ENCODE peak calls at places on chromosomes 7 and 10, in five cellular contexts. W is AG09309, U is OCI-LY7, X is NCI-H1092 treated with DMSO at 0.1 percent for 48 hours, A is RCC 7860. Q is an unnamed sample.

GRCh38 chr7:3194501-3195141 is 106.4 kb upstream of the SDK1 start:
- DNase-seq in W (no peak), U (no peak), A (peak), X (no peak), Q (peak)

GRCh38 chr10:73865459-73866442 is 8.6 kb downstream of the CAMK2G start:
- DNase-seq in A (no peak), U (peak), W (no peak), X (no peak), Q (peak)

GRCh38 chr7:74092321-74092963 is 8.8 kb downstream of the LIMK1 start:
- DNase-seq in A (no peak), W (no peak), U (peak), X (no peak), Q (no peak)

GRCh38 chr10:127149613-127150081 is 46.7 kb downstream of the INSYN2A start:
- DNase-seq in U (no peak), W (no peak), A (no peak), X (no peak), Q (no peak)

GRCh38 chr7:142511801-142512200 is 237.5 kb upstream of the PRSS1 start:
- DNase-seq in A (no peak), U (no peak), W (no peak), X (no peak), Q (no peak)

GRCh38 chr10:60883187-60883586 is 60.8 kb downstream of the RHOBTB1 start:
- DNase-seq in U (peak), A (no peak), W (no peak), X (no peak), Q (peak)

GRCh38 chr10:34769941-34770340 is 45.2 kb downstream of the PARD3 start:
- DNase-seq in X (no peak), A (no peak), U (no peak), W (no peak), Q (no peak)

GRCh38 chr7:151628846-151629604 is 109.3 kb upstream of the RHEB start:
- DNase-seq in A (no peak), W (no peak), U (no peak), X (no peak), Q (no peak)

GRCh38 chr10:110138197-110138812 is 69.1 kb upstream of the MXI1 start:
- DNase-seq in U (peak), X (peak), W (peak), A (peak), Q (peak)

GRCh38 chr10:132036153-132036886 is 29.4 kb upstream of the JAKMIP3 start:
- DNase-seq in U (no peak), X (no peak), W (no peak), A (no peak), Q (peak)

GRCh38 chr7:76122516-76123239 is 74.8 kb downstream of the MDH2 start:
- DNase-seq in X (no peak), U (no peak), A (no peak), W (no peak), Q (no peak)

GRCh38 chr7:105454058-105454739 is 65.5 kb upstream of the SRPK2 start:
- DNase-seq in W (peak), U (no peak), X (no peak), A (no peak), Q (no peak)

GRCh38 chr7:40572810-40573470 is 438.1 kb downstream of the SUGCT start:
- DNase-seq in X (no peak), W (no peak), A (no peak), U (no peak), Q (no peak)

Q was measured in NCI-H69.